ENCODE peak calls at places on chromosomes 3 and 15, in five cellular contexts. One of them, this sample, is unnamed.

GRCh38 chr3:102020670-102021069 is 171.4 kb downstream of the NFKBIZ start:
- DNase-seq in endothelial cell: no peak
- DNase-seq in pancreas: no peak
- DNase-seq in B cell: no peak
- DNase-seq in glutamatergic neuron: no peak
- DNase-seq in this sample: no peak

GRCh38 chr3:103218793-103219192 is 784.0 kb downstream of the ZPLD1 start:
- DNase-seq in endothelial cell: no peak
- DNase-seq in pancreas: no peak
- DNase-seq in B cell: no peak
- DNase-seq in glutamatergic neuron: no peak
- DNase-seq in this sample: no peak

GRCh38 chr15:88348579-88349255 is 92.2 kb upstream of the NTRK3 start:
- DNase-seq in endothelial cell: no peak
- DNase-seq in pancreas: no peak
- DNase-seq in B cell: no peak
- DNase-seq in glutamatergic neuron: no peak
- DNase-seq in this sample: no peak

GRCh38 chr3:110738531-110738930 is 333.1 kb upstream of the NECTIN3 start:
- DNase-seq in endothelial cell: no peak
- DNase-seq in pancreas: no peak
- DNase-seq in B cell: no peak
- DNase-seq in glutamatergic neuron: no peak
- DNase-seq in this sample: no peak

GRCh38 chr3:194270627-194271458 is 80.3 kb downstream of the CPN2 start:
- DNase-seq in endothelial cell: no peak
- DNase-seq in pancreas: peak; percentile 94
- DNase-seq in B cell: no peak
- DNase-seq in glutamatergic neuron: no peak
- DNase-seq in this sample: no peak

GRCh38 chr3:46297658-46298423 is 55.6 kb downstream of the CCR3 start:
- DNase-seq in endothelial cell: no peak
- DNase-seq in pancreas: no peak
- DNase-seq in B cell: no peak
- DNase-seq in glutamatergic neuron: no peak
- DNase-seq in this sample: no peak

GRCh38 chr3:185065059-185065458 is 87.8 kb downstream of the C3orf70 start:
- DNase-seq in endothelial cell: no peak
- DNase-seq in pancreas: no peak
- DNase-seq in B cell: no peak
- DNase-seq in glutamatergic neuron: no peak
- DNase-seq in this sample: no peak

GRCh38 chr3:147903037-147903436 is 493.9 kb downstream of the ZIC1 start:
- DNase-seq in endothelial cell: peak; percentile 4
- DNase-seq in pancreas: no peak
- DNase-seq in B cell: no peak
- DNase-seq in glutamatergic neuron: no peak
- DNase-seq in this sample: no peak

GRCh38 chr3:152176998-152177397 is 91.7 kb upstream of the MBNL1 start:
- DNase-seq in endothelial cell: no peak
- DNase-seq in pancreas: no peak
- DNase-seq in B cell: no peak
- DNase-seq in glutamatergic neuron: no peak
- DNase-seq in this sample: no peak

GRCh38 chr15:83323296-83323711 is 38.8 kb upstream of the BNC1 start:
- DNase-seq in endothelial cell: no peak
- DNase-seq in pancreas: peak; percentile 18
- DNase-seq in B cell: no peak
- DNase-seq in glutamatergic neuron: peak; percentile 26
- DNase-seq in this sample: no peak

GRCh38 chr15:37038716-37039106 is 61.6 kb downstream of the MEIS2 start:
- DNase-seq in endothelial cell: no peak
- DNase-seq in pancreas: no peak
- DNase-seq in B cell: no peak
- DNase-seq in glutamatergic neuron: peak; percentile 67
- DNase-seq in this sample: no peak

GRCh38 chr3:197151562-197151961 is 121.9 kb upstream of the MELTF start:
- DNase-seq in endothelial cell: no peak
- DNase-seq in pancreas: no peak
- DNase-seq in B cell: no peak
- DNase-seq in glutamatergic neuron: no peak
- DNase-seq in this sample: no peak

GRCh38 chr15:38671675-38672141 is 107.1 kb upstream of the RASGRP1 start:
- DNase-seq in endothelial cell: no peak
- DNase-seq in pancreas: no peak
- DNase-seq in B cell: peak; percentile 76
- DNase-seq in glutamatergic neuron: no peak
- DNase-seq in this sample: no peak

DNA sequence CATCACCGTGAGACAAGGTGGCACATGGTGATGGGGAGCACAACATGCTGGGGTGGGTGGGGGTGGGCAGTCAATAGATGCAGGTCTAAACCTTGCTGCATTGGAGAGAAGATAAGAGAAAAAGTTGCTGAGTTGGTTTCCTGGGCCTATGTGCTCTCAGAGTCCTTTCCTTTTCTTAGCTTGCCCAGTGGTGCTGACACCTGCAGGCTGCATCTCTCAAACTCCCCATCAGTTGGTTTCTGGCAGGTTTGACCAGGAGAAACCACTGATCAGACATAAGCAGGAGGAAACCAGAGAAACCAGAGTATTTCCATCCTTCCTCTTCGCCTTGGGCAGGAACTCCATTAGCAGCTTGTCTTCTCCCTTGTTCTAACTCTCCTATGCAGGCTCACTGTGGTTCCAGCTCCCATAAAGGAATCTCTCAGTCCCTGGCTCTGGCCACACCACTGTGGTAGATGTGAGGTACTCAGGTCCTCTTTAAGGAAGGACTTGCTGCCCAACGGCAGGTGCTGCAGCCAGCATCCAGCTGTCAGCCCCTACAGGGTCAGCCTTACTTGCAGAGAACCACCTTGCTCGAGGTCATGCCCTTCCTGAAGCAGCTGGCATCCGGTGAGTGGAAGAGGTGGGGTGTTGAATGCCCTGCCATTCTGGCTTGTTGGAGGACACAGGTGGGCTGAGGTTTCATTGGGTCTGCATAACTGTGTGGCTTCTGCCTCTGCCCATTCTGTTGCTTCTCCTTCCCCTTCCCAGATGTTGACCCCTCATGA is 172.3 kb upstream of the ANKRD28 start:
- DNase-seq in endothelial cell: no peak
- DNase-seq in pancreas: no peak
- DNase-seq in B cell: no peak
- DNase-seq in glutamatergic neuron: no peak
- DNase-seq in this sample: no peak
- TF ChIP-seq CTCF in endothelial cell: no peak
- TF ChIP-seq CTCF in pancreas: no peak
- TF ChIP-seq CTCF in B cell: no peak
- TF ChIP-seq CTCF in glutamatergic neuron: no peak
- TF ChIP-seq CTCF in this sample: no peak

DNA sequence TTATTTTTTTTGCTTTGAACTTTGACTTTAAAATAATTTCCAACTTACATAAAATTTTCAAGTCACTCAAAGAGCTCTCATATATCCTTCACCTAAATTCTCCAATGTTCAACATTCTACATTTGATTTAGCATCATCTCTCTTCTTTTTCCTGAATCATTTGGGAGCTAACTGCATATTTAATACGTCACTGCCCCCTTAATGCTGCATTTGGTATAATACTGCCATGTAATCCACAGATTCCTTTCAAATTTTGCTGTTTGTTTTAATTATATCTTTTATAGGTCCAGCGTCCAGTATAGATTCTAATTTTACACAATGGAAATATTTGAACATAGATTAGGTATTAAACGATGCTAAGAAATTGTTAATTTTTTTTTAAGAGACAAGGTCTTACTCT is 2.3 kb upstream of the EIF2AK4 start:
- DNase-seq in endothelial cell: no peak
- DNase-seq in pancreas: no peak
- DNase-seq in B cell: no peak
- DNase-seq in glutamatergic neuron: no peak
- DNase-seq in this sample: no peak
- TF ChIP-seq CTCF in endothelial cell: no peak
- TF ChIP-seq CTCF in pancreas: no peak
- TF ChIP-seq CTCF in B cell: no peak
- TF ChIP-seq CTCF in glutamatergic neuron: no peak
- TF ChIP-seq CTCF in this sample: peak; percentile 30

DNA sequence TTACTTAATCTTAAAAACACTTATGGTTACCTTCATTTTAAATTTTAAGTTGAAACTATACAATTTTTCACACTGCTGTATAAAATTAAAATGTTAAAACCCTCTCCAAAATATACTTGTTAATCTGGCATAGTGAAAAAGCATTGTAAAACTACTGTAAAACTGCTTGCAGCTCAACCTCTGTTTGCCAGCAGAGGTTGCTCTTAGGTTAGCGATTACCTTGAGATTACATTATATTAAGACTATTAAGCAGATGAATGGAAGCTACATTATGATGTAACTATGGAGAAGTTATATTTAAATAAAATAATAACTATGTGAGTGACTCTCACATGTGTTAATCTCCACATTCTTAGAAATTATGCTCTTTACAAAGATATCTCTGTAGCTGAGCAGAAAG is 143.6 kb upstream of the SLITRK3 start:
- DNase-seq in endothelial cell: no peak
- DNase-seq in pancreas: no peak
- DNase-seq in B cell: no peak
- DNase-seq in glutamatergic neuron: no peak
- DNase-seq in this sample: no peak
- TF ChIP-seq CTCF in endothelial cell: no peak
- TF ChIP-seq CTCF in pancreas: no peak
- TF ChIP-seq CTCF in B cell: no peak
- TF ChIP-seq CTCF in glutamatergic neuron: no peak
- TF ChIP-seq CTCF in this sample: peak; percentile 60

GRCh38 chr15:82139823-82140268 is 94.0 kb upstream of the MEX3B start:
- DNase-seq in endothelial cell: no peak
- DNase-seq in pancreas: no peak
- DNase-seq in B cell: no peak
- DNase-seq in glutamatergic neuron: no peak
- DNase-seq in this sample: no peak
- TF ChIP-seq CTCF in endothelial cell: peak; percentile 89
- TF ChIP-seq CTCF in pancreas: peak; percentile 65
- TF ChIP-seq CTCF in B cell: peak; percentile 72
- TF ChIP-seq CTCF in glutamatergic neuron: peak; percentile 90
- TF ChIP-seq CTCF in this sample: peak; percentile 85

GRCh38 chr3:126474498-126475410 is 937 bp downstream of the ZXDC start:
- DNase-seq in endothelial cell: peak; percentile 48
- DNase-seq in pancreas: peak; percentile 58
- DNase-seq in B cell: no peak
- DNase-seq in glutamatergic neuron: peak; percentile 60
- DNase-seq in this sample: no peak
- TF ChIP-seq CTCF in endothelial cell: no peak
- TF ChIP-seq CTCF in pancreas: no peak
- TF ChIP-seq CTCF in B cell: no peak
- TF ChIP-seq CTCF in glutamatergic neuron: no peak
- TF ChIP-seq CTCF in this sample: peak; percentile 37

DNA sequence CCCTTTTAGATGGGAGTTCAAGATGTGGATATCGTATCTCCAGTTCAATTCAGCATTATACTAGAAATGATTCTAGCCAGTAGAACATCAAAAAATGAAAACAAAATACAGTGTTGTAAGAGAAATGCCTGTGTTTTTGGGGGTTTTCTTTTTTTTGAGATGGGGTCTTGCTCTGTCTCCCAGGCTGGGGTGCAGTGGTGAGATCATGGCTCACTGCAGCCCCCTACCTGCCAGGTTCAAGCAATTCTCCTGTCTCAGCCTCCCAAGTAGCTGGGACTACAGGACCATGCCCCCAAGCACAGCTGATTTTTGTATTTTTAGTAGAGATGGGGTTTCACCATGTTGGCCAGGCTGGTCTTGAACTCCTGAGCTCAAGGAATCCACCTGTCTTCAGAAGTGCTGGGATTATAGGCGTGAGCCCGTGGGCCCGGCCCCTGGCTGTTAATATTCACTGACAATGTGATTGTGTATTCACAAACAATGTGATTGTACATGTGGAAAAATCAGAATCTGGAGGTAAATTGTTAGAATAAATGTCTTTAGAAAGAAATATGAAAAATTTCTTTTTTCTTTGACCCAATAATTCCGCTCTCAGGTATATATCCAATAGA is 59.0 kb downstream of the ARIH1 start:
- DNase-seq in endothelial cell: peak; percentile 24
- DNase-seq in pancreas: no peak
- DNase-seq in B cell: no peak
- DNase-seq in glutamatergic neuron: no peak
- DNase-seq in this sample: no peak
- TF ChIP-seq CTCF in endothelial cell: peak; percentile 49
- TF ChIP-seq CTCF in pancreas: no peak
- TF ChIP-seq CTCF in B cell: peak; percentile 65
- TF ChIP-seq CTCF in glutamatergic neuron: peak; percentile 29
- TF ChIP-seq CTCF in this sample: peak; percentile 49

GRCh38 chr15:31235298-31236183 is 91.1 kb upstream of the KLF13 start:
- DNase-seq in endothelial cell: no peak
- DNase-seq in pancreas: peak; percentile 14
- DNase-seq in B cell: no peak
- DNase-seq in glutamatergic neuron: no peak
- DNase-seq in this sample: no peak

GRCh38 chr15:31234815-31235214 is 91.8 kb upstream of the KLF13 start:
- DNase-seq in endothelial cell: no peak
- DNase-seq in pancreas: no peak
- DNase-seq in B cell: no peak
- DNase-seq in glutamatergic neuron: no peak
- DNase-seq in this sample: no peak

GRCh38 chr15:31237042-31237324 is 89.7 kb upstream of the KLF13 start:
- DNase-seq in endothelial cell: no peak
- DNase-seq in pancreas: no peak
- DNase-seq in B cell: no peak
- DNase-seq in glutamatergic neuron: no peak
- DNase-seq in this sample: no peak

GRCh38 chr15:31238369-31238768 is 88.3 kb upstream of the KLF13 start:
- DNase-seq in endothelial cell: no peak
- DNase-seq in pancreas: no peak
- DNase-seq in B cell: no peak
- DNase-seq in glutamatergic neuron: no peak
- DNase-seq in this sample: no peak

DNA sequence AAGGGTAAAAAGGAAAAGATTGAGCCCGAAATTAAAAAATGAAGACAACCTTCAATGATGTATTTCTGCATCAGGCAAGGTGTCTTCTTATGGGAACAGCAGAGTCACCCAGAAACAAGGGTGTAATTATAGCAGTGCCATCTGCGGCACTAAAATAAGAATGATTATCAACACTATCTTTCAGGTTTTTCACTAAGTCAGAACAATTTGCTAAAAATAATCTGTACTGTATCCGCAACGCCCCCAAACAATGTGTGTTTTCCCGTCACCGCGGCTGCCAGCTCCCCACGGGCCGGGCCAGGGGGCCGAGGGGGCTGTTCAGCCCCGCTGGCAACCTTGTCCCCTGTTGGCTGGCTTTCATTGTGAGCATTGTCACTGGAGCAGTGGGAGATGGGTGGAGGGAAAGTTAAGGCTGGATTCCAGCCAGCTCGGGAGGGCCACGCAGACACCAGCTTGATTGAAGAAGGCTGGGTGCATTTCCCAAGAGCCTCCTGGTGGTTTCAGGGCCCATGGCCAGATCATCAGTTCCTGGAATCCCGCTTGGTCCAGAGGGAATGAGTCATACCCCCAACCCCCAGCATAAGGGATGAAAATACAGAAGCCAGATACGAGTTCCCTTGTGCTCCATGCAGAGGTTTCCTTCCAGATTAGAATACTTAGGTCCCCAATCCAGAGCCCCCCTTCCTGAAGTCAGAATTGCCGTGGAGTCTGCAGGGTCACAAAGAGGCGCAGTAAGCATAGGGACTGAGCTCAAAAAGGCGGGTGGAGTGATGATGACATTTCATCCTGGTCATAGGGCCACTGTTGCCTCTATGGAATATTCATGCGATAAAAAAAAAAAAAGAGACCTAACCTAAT is 90.2 kb upstream of the KLF13 start:
- DNase-seq in endothelial cell: no peak
- DNase-seq in pancreas: peak; percentile 63
- DNase-seq in B cell: no peak
- DNase-seq in glutamatergic neuron: no peak
- DNase-seq in this sample: no peak
- TF ChIP-seq CTCF in endothelial cell: no peak
- TF ChIP-seq CTCF in pancreas: no peak
- TF ChIP-seq CTCF in B cell: no peak
- TF ChIP-seq CTCF in glutamatergic neuron: no peak
- TF ChIP-seq CTCF in this sample: no peak

This sample was measured in type B pancreatic cell.